ENCODE peak calls at places on chromosomes 5 and 9, in seven cellular contexts. One of them, this sample, is unnamed.

GRCh38 chr9:468766-469496 is 254.3 kb downstream of the DOCK8 start:
- DNase-seq in breast epithelium: no peak
- DNase-seq in GM03348: no peak
- DNase-seq in stimulated activated naive CD8-positive, alpha-beta T cell treated with anti-CD3 and anti-CD28 coated beads, Interleukin-15, Interleukin-2, amounts not matched to agents 100 U/mL and 50 U/mL, for 24 hours: no peak
- DNase-seq in hypothalamus: no peak
- DNase-seq in CD4-positive, alpha-beta T cell: no peak
- DNase-seq in GDM1: no peak
- DNase-seq in this sample: no peak

GRCh38 chr9:27679338-27679737 is 106.1 kb upstream of the C9orf72 start:
- DNase-seq in hypothalamus: no peak
- DNase-seq in breast epithelium: no peak
- DNase-seq in stimulated activated naive CD8-positive, alpha-beta T cell treated with anti-CD3 and anti-CD28 coated beads, Interleukin-15, Interleukin-2, amounts not matched to agents 100 U/mL and 50 U/mL, for 24 hours: no peak
- DNase-seq in GDM1: no peak
- DNase-seq in CD4-positive, alpha-beta T cell: no peak
- DNase-seq in GM03348: no peak
- DNase-seq in this sample: no peak

GRCh38 chr5:1116109-1116735 is 4.4 kb upstream of the SLC12A7 start:
- DNase-seq in CD4-positive, alpha-beta T cell: no peak
- DNase-seq in hypothalamus: no peak
- DNase-seq in stimulated activated naive CD8-positive, alpha-beta T cell treated with anti-CD3 and anti-CD28 coated beads, Interleukin-15, Interleukin-2, amounts not matched to agents 100 U/mL and 50 U/mL, for 24 hours: no peak
- DNase-seq in breast epithelium: no peak
- DNase-seq in GDM1: no peak
- DNase-seq in GM03348: no peak
- DNase-seq in this sample: no peak

GRCh38 chr5:144017631-144018030 is 152.8 kb downstream of the YIPF5 start:
- DNase-seq in GDM1: no peak
- DNase-seq in GM03348: no peak
- DNase-seq in breast epithelium: no peak
- DNase-seq in hypothalamus: no peak
- DNase-seq in stimulated activated naive CD8-positive, alpha-beta T cell treated with anti-CD3 and anti-CD28 coated beads, Interleukin-15, Interleukin-2, amounts not matched to agents 100 U/mL and 50 U/mL, for 24 hours: no peak
- DNase-seq in CD4-positive, alpha-beta T cell: no peak
- DNase-seq in this sample: peak; percentile 30

GRCh38 chr5:132775439-132776076 is 1.5 kb downstream of the SEPTIN8 start:
- DNase-seq in breast epithelium: no peak
- DNase-seq in hypothalamus: no peak
- DNase-seq in GDM1: no peak
- DNase-seq in stimulated activated naive CD8-positive, alpha-beta T cell treated with anti-CD3 and anti-CD28 coated beads, Interleukin-15, Interleukin-2, amounts not matched to agents 100 U/mL and 50 U/mL, for 24 hours: no peak
- DNase-seq in CD4-positive, alpha-beta T cell: no peak
- DNase-seq in GM03348: peak; percentile 24
- DNase-seq in this sample: peak; percentile 66

GRCh38 chr5:30505014-30505886 is 688.2 kb upstream of the CDH6 start:
- DNase-seq in GDM1: no peak
- DNase-seq in CD4-positive, alpha-beta T cell: no peak
- DNase-seq in hypothalamus: no peak
- DNase-seq in GM03348: no peak
- DNase-seq in stimulated activated naive CD8-positive, alpha-beta T cell treated with anti-CD3 and anti-CD28 coated beads, Interleukin-15, Interleukin-2, amounts not matched to agents 100 U/mL and 50 U/mL, for 24 hours: no peak
- DNase-seq in breast epithelium: no peak
- DNase-seq in this sample: no peak

GRCh38 chr5:113038714-113039113 is 62.1 kb downstream of the DCP2 start:
- DNase-seq in stimulated activated naive CD8-positive, alpha-beta T cell treated with anti-CD3 and anti-CD28 coated beads, Interleukin-15, Interleukin-2, amounts not matched to agents 100 U/mL and 50 U/mL, for 24 hours: no peak
- DNase-seq in GDM1: no peak
- DNase-seq in GM03348: peak; percentile 55
- DNase-seq in hypothalamus: no peak
- DNase-seq in breast epithelium: no peak
- DNase-seq in CD4-positive, alpha-beta T cell: no peak
- DNase-seq in this sample: no peak

GRCh38 chr9:34590376-34591090 is 1.0 kb upstream of the CNTFR start:
- DNase-seq in CD4-positive, alpha-beta T cell: no peak
- DNase-seq in stimulated activated naive CD8-positive, alpha-beta T cell treated with anti-CD3 and anti-CD28 coated beads, Interleukin-15, Interleukin-2, amounts not matched to agents 100 U/mL and 50 U/mL, for 24 hours: no peak
- DNase-seq in hypothalamus: no peak
- DNase-seq in GM03348: peak; percentile 39
- DNase-seq in GDM1: no peak
- DNase-seq in breast epithelium: no peak
- DNase-seq in this sample: no peak

GRCh38 chr9:86751207-86751606 is 196.1 kb downstream of the GAS1 start:
- DNase-seq in GDM1: no peak
- DNase-seq in CD4-positive, alpha-beta T cell: no peak
- DNase-seq in stimulated activated naive CD8-positive, alpha-beta T cell treated with anti-CD3 and anti-CD28 coated beads, Interleukin-15, Interleukin-2, amounts not matched to agents 100 U/mL and 50 U/mL, for 24 hours: no peak
- DNase-seq in hypothalamus: no peak
- DNase-seq in breast epithelium: no peak
- DNase-seq in GM03348: no peak
- DNase-seq in this sample: no peak

GRCh38 chr9:69155341-69156030 is 18.6 kb upstream of the TJP2 start:
- DNase-seq in stimulated activated naive CD8-positive, alpha-beta T cell treated with anti-CD3 and anti-CD28 coated beads, Interleukin-15, Interleukin-2, amounts not matched to agents 100 U/mL and 50 U/mL, for 24 hours: no peak
- DNase-seq in GDM1: no peak
- DNase-seq in GM03348: no peak
- DNase-seq in CD4-positive, alpha-beta T cell: no peak
- DNase-seq in breast epithelium: no peak
- DNase-seq in hypothalamus: no peak
- DNase-seq in this sample: no peak

GRCh38 chr5:92749943-92750342 is 831.1 kb downstream of the NR2F1-AS1 start:
- DNase-seq in GM03348: no peak
- DNase-seq in breast epithelium: no peak
- DNase-seq in hypothalamus: no peak
- DNase-seq in CD4-positive, alpha-beta T cell: no peak
- DNase-seq in stimulated activated naive CD8-positive, alpha-beta T cell treated with anti-CD3 and anti-CD28 coated beads, Interleukin-15, Interleukin-2, amounts not matched to agents 100 U/mL and 50 U/mL, for 24 hours: no peak
- DNase-seq in GDM1: no peak
- DNase-seq in this sample: peak; percentile 36

GRCh38 chr9:86434039-86434726 is 80.0 kb upstream of the TUT7 start:
- DNase-seq in stimulated activated naive CD8-positive, alpha-beta T cell treated with anti-CD3 and anti-CD28 coated beads, Interleukin-15, Interleukin-2, amounts not matched to agents 100 U/mL and 50 U/mL, for 24 hours: no peak
- DNase-seq in hypothalamus: no peak
- DNase-seq in GM03348: peak; percentile 80
- DNase-seq in CD4-positive, alpha-beta T cell: no peak
- DNase-seq in breast epithelium: peak; percentile 78
- DNase-seq in GDM1: no peak
- DNase-seq in this sample: peak; percentile 89

GRCh38 chr5:2036885-2037284 is 154.2 kb upstream of the IRX4 start:
- DNase-seq in GDM1: no peak
- DNase-seq in CD4-positive, alpha-beta T cell: no peak
- DNase-seq in stimulated activated naive CD8-positive, alpha-beta T cell treated with anti-CD3 and anti-CD28 coated beads, Interleukin-15, Interleukin-2, amounts not matched to agents 100 U/mL and 50 U/mL, for 24 hours: no peak
- DNase-seq in GM03348: no peak
- DNase-seq in breast epithelium: no peak
- DNase-seq in hypothalamus: no peak
- DNase-seq in this sample: no peak

GRCh38 chr9:101878734-101879133 is 140.3 kb upstream of the GRIN3A start:
- DNase-seq in breast epithelium: no peak
- DNase-seq in stimulated activated naive CD8-positive, alpha-beta T cell treated with anti-CD3 and anti-CD28 coated beads, Interleukin-15, Interleukin-2, amounts not matched to agents 100 U/mL and 50 U/mL, for 24 hours: no peak
- DNase-seq in GDM1: no peak
- DNase-seq in CD4-positive, alpha-beta T cell: no peak
- DNase-seq in GM03348: no peak
- DNase-seq in hypothalamus: no peak
- DNase-seq in this sample: no peak

GRCh38 chr5:38780950-38781349 is 64.9 kb upstream of the OSMR start:
- DNase-seq in breast epithelium: peak; percentile 67
- DNase-seq in hypothalamus: peak; percentile 18
- DNase-seq in CD4-positive, alpha-beta T cell: no peak
- DNase-seq in GM03348: peak; percentile 25
- DNase-seq in GDM1: no peak
- DNase-seq in stimulated activated naive CD8-positive, alpha-beta T cell treated with anti-CD3 and anti-CD28 coated beads, Interleukin-15, Interleukin-2, amounts not matched to agents 100 U/mL and 50 U/mL, for 24 hours: no peak
- DNase-seq in this sample: peak; percentile 67

GRCh38 chr9:6173914-6174313 is 41.7 kb upstream of the IL33 start:
- DNase-seq in hypothalamus: no peak
- DNase-seq in breast epithelium: no peak
- DNase-seq in GM03348: no peak
- DNase-seq in GDM1: no peak
- DNase-seq in CD4-positive, alpha-beta T cell: no peak
- DNase-seq in stimulated activated naive CD8-positive, alpha-beta T cell treated with anti-CD3 and anti-CD28 coated beads, Interleukin-15, Interleukin-2, amounts not matched to agents 100 U/mL and 50 U/mL, for 24 hours: no peak
- DNase-seq in this sample: no peak

GRCh38 chr5:173291722-173292658 is 36.2 kb downstream of the STC2 start:
- DNase-seq in CD4-positive, alpha-beta T cell: no peak
- DNase-seq in stimulated activated naive CD8-positive, alpha-beta T cell treated with anti-CD3 and anti-CD28 coated beads, Interleukin-15, Interleukin-2, amounts not matched to agents 100 U/mL and 50 U/mL, for 24 hours: no peak
- DNase-seq in GM03348: no peak
- DNase-seq in breast epithelium: peak; percentile 49
- DNase-seq in GDM1: no peak
- DNase-seq in hypothalamus: no peak
- DNase-seq in this sample: peak; percentile 28

GRCh38 chr9:89023788-89024187 is 32.5 kb downstream of the S1PR3 start:
- DNase-seq in CD4-positive, alpha-beta T cell: no peak
- DNase-seq in stimulated activated naive CD8-positive, alpha-beta T cell treated with anti-CD3 and anti-CD28 coated beads, Interleukin-15, Interleukin-2, amounts not matched to agents 100 U/mL and 50 U/mL, for 24 hours: no peak
- DNase-seq in breast epithelium: no peak
- DNase-seq in GDM1: no peak
- DNase-seq in hypothalamus: no peak
- DNase-seq in GM03348: no peak
- DNase-seq in this sample: no peak

GRCh38 chr5:173236531-173237501 is 1.8 kb upstream of the NKX2-5 start:
- DNase-seq in stimulated activated naive CD8-positive, alpha-beta T cell treated with anti-CD3 and anti-CD28 coated beads, Interleukin-15, Interleukin-2, amounts not matched to agents 100 U/mL and 50 U/mL, for 24 hours: no peak
- DNase-seq in breast epithelium: no peak
- DNase-seq in GDM1: no peak
- DNase-seq in CD4-positive, alpha-beta T cell: no peak
- DNase-seq in GM03348: no peak
- DNase-seq in hypothalamus: no peak
- DNase-seq in this sample: no peak

GRCh38 chr9:136090060-136090735 is 4.9 kb downstream of the NACC2 start:
- DNase-seq in breast epithelium: no peak
- DNase-seq in CD4-positive, alpha-beta T cell: no peak
- DNase-seq in stimulated activated naive CD8-positive, alpha-beta T cell treated with anti-CD3 and anti-CD28 coated beads, Interleukin-15, Interleukin-2, amounts not matched to agents 100 U/mL and 50 U/mL, for 24 hours: no peak
- DNase-seq in GM03348: no peak
- DNase-seq in GDM1: no peak
- DNase-seq in hypothalamus: no peak
- DNase-seq in this sample: no peak

GRCh38 chr5:150068472-150068871 is 17.9 kb downstream of the CSF1R start:
- DNase-seq in hypothalamus: no peak
- DNase-seq in CD4-positive, alpha-beta T cell: no peak
- DNase-seq in GDM1: no peak
- DNase-seq in GM03348: no peak
- DNase-seq in stimulated activated naive CD8-positive, alpha-beta T cell treated with anti-CD3 and anti-CD28 coated beads, Interleukin-15, Interleukin-2, amounts not matched to agents 100 U/mL and 50 U/mL, for 24 hours: no peak
- DNase-seq in breast epithelium: no peak
- DNase-seq in this sample: no peak

GRCh38 chr5:64163135-64163534 is 2.5 kb upstream of the RNF180 start:
- DNase-seq in hypothalamus: no peak
- DNase-seq in GM03348: no peak
- DNase-seq in CD4-positive, alpha-beta T cell: no peak
- DNase-seq in GDM1: no peak
- DNase-seq in breast epithelium: no peak
- DNase-seq in stimulated activated naive CD8-positive, alpha-beta T cell treated with anti-CD3 and anti-CD28 coated beads, Interleukin-15, Interleukin-2, amounts not matched to agents 100 U/mL and 50 U/mL, for 24 hours: no peak
- DNase-seq in this sample: no peak

GRCh38 chr5:147286296-147286695 is 51.5 kb downstream of the STK32A start:
- DNase-seq in stimulated activated naive CD8-positive, alpha-beta T cell treated with anti-CD3 and anti-CD28 coated beads, Interleukin-15, Interleukin-2, amounts not matched to agents 100 U/mL and 50 U/mL, for 24 hours: no peak
- DNase-seq in hypothalamus: no peak
- DNase-seq in CD4-positive, alpha-beta T cell: no peak
- DNase-seq in GDM1: no peak
- DNase-seq in breast epithelium: no peak
- DNase-seq in GM03348: no peak
- DNase-seq in this sample: no peak

GRCh38 chr9:126615791-126616447 is 2.2 kb downstream of the LMX1B start:
- DNase-seq in stimulated activated naive CD8-positive, alpha-beta T cell treated with anti-CD3 and anti-CD28 coated beads, Interleukin-15, Interleukin-2, amounts not matched to agents 100 U/mL and 50 U/mL, for 24 hours: no peak
- DNase-seq in breast epithelium: no peak
- DNase-seq in GM03348: no peak
- DNase-seq in CD4-positive, alpha-beta T cell: no peak
- DNase-seq in hypothalamus: no peak
- DNase-seq in GDM1: no peak
- DNase-seq in this sample: no peak

GRCh38 chr9:70049236-70049635 is 5.6 kb downstream of the MAMDC2 start:
- DNase-seq in GDM1: no peak
- DNase-seq in hypothalamus: no peak
- DNase-seq in stimulated activated naive CD8-positive, alpha-beta T cell treated with anti-CD3 and anti-CD28 coated beads, Interleukin-15, Interleukin-2, amounts not matched to agents 100 U/mL and 50 U/mL, for 24 hours: no peak
- DNase-seq in breast epithelium: peak; percentile 84
- DNase-seq in GM03348: peak; percentile 60
- DNase-seq in CD4-positive, alpha-beta T cell: no peak
- DNase-seq in this sample: peak; percentile 85

GRCh38 chr5:146041180-146041789 is 64.1 kb downstream of the PLAC8L1 start:
- DNase-seq in breast epithelium: no peak
- DNase-seq in stimulated activated naive CD8-positive, alpha-beta T cell treated with anti-CD3 and anti-CD28 coated beads, Interleukin-15, Interleukin-2, amounts not matched to agents 100 U/mL and 50 U/mL, for 24 hours: no peak
- DNase-seq in CD4-positive, alpha-beta T cell: no peak
- DNase-seq in GM03348: peak; percentile 29
- DNase-seq in hypothalamus: no peak
- DNase-seq in GDM1: no peak
- DNase-seq in this sample: peak; percentile 20

GRCh38 chr5:173535976-173536639 is 80.3 kb downstream of the BOD1 start:
- DNase-seq in stimulated activated naive CD8-positive, alpha-beta T cell treated with anti-CD3 and anti-CD28 coated beads, Interleukin-15, Interleukin-2, amounts not matched to agents 100 U/mL and 50 U/mL, for 24 hours: no peak
- DNase-seq in GDM1: no peak
- DNase-seq in GM03348: no peak
- DNase-seq in CD4-positive, alpha-beta T cell: no peak
- DNase-seq in hypothalamus: no peak
- DNase-seq in breast epithelium: no peak
- DNase-seq in this sample: no peak

GRCh38 chr9:5442400-5443011 is 4.8 kb upstream of the PLGRKT start:
- DNase-seq in hypothalamus: no peak
- DNase-seq in stimulated activated naive CD8-positive, alpha-beta T cell treated with anti-CD3 and anti-CD28 coated beads, Interleukin-15, Interleukin-2, amounts not matched to agents 100 U/mL and 50 U/mL, for 24 hours: peak; percentile 49
- DNase-seq in GDM1: no peak
- DNase-seq in CD4-positive, alpha-beta T cell: no peak
- DNase-seq in GM03348: peak; percentile 48
- DNase-seq in breast epithelium: no peak
- DNase-seq in this sample: peak; percentile 69

GRCh38 chr5:746258-746761 is 38.2 kb downstream of the ZDHHC11B start:
- DNase-seq in CD4-positive, alpha-beta T cell: no peak
- DNase-seq in GM03348: no peak
- DNase-seq in GDM1: no peak
- DNase-seq in stimulated activated naive CD8-positive, alpha-beta T cell treated with anti-CD3 and anti-CD28 coated beads, Interleukin-15, Interleukin-2, amounts not matched to agents 100 U/mL and 50 U/mL, for 24 hours: no peak
- DNase-seq in hypothalamus: no peak
- DNase-seq in breast epithelium: no peak
- DNase-seq in this sample: no peak

GRCh38 chr5:36701085-36701691 is 94.8 kb downstream of the SLC1A3 start:
- DNase-seq in GDM1: no peak
- DNase-seq in hypothalamus: no peak
- DNase-seq in GM03348: no peak
- DNase-seq in CD4-positive, alpha-beta T cell: no peak
- DNase-seq in stimulated activated naive CD8-positive, alpha-beta T cell treated with anti-CD3 and anti-CD28 coated beads, Interleukin-15, Interleukin-2, amounts not matched to agents 100 U/mL and 50 U/mL, for 24 hours: no peak
- DNase-seq in breast epithelium: no peak
- DNase-seq in this sample: no peak

GRCh38 chr5:757931-758697 is 26.4 kb downstream of the ZDHHC11B start:
- DNase-seq in GM03348: peak; percentile 8
- DNase-seq in stimulated activated naive CD8-positive, alpha-beta T cell treated with anti-CD3 and anti-CD28 coated beads, Interleukin-15, Interleukin-2, amounts not matched to agents 100 U/mL and 50 U/mL, for 24 hours: no peak
- DNase-seq in breast epithelium: peak; percentile 34
- DNase-seq in GDM1: no peak
- DNase-seq in CD4-positive, alpha-beta T cell: peak; percentile 31
- DNase-seq in hypothalamus: no peak
- DNase-seq in this sample: no peak

GRCh38 chr5:68839019-68839552 is 254.7 kb upstream of the SLC30A5 start:
- DNase-seq in GM03348: no peak
- DNase-seq in hypothalamus: no peak
- DNase-seq in stimulated activated naive CD8-positive, alpha-beta T cell treated with anti-CD3 and anti-CD28 coated beads, Interleukin-15, Interleukin-2, amounts not matched to agents 100 U/mL and 50 U/mL, for 24 hours: no peak
- DNase-seq in GDM1: no peak
- DNase-seq in breast epithelium: peak; percentile 60
- DNase-seq in CD4-positive, alpha-beta T cell: no peak
- DNase-seq in this sample: peak; percentile 96

GRCh38 chr5:178227138-178227659 is 5.4 kb downstream of the PHYKPL start:
- DNase-seq in stimulated activated naive CD8-positive, alpha-beta T cell treated with anti-CD3 and anti-CD28 coated beads, Interleukin-15, Interleukin-2, amounts not matched to agents 100 U/mL and 50 U/mL, for 24 hours: no peak
- DNase-seq in GM03348: no peak
- DNase-seq in hypothalamus: no peak
- DNase-seq in GDM1: no peak
- DNase-seq in breast epithelium: no peak
- DNase-seq in CD4-positive, alpha-beta T cell: no peak
- DNase-seq in this sample: no peak

GRCh38 chr5:37495668-37496067 is 116.5 kb downstream of the WDR70 start:
- DNase-seq in stimulated activated naive CD8-positive, alpha-beta T cell treated with anti-CD3 and anti-CD28 coated beads, Interleukin-15, Interleukin-2, amounts not matched to agents 100 U/mL and 50 U/mL, for 24 hours: no peak
- DNase-seq in CD4-positive, alpha-beta T cell: no peak
- DNase-seq in breast epithelium: no peak
- DNase-seq in GDM1: no peak
- DNase-seq in GM03348: peak; percentile 58
- DNase-seq in hypothalamus: no peak
- DNase-seq in this sample: peak; percentile 41

GRCh38 chr9:135294826-135295225 is 184.8 kb upstream of the PPP1R26 start:
- DNase-seq in breast epithelium: no peak
- DNase-seq in CD4-positive, alpha-beta T cell: no peak
- DNase-seq in GDM1: no peak
- DNase-seq in hypothalamus: no peak
- DNase-seq in stimulated activated naive CD8-positive, alpha-beta T cell treated with anti-CD3 and anti-CD28 coated beads, Interleukin-15, Interleukin-2, amounts not matched to agents 100 U/mL and 50 U/mL, for 24 hours: no peak
- DNase-seq in GM03348: no peak
- DNase-seq in this sample: no peak

GRCh38 chr5:110968246-110969005 is 103.1 kb upstream of the TSLP start:
- DNase-seq in hypothalamus: no peak
- DNase-seq in CD4-positive, alpha-beta T cell: no peak
- DNase-seq in GDM1: no peak
- DNase-seq in stimulated activated naive CD8-positive, alpha-beta T cell treated with anti-CD3 and anti-CD28 coated beads, Interleukin-15, Interleukin-2, amounts not matched to agents 100 U/mL and 50 U/mL, for 24 hours: no peak
- DNase-seq in breast epithelium: no peak
- DNase-seq in GM03348: no peak
- DNase-seq in this sample: peak; percentile 26

GRCh38 chr5:15627647-15628046 is 127.7 kb downstream of the FBXL7 start:
- DNase-seq in GM03348: no peak
- DNase-seq in stimulated activated naive CD8-positive, alpha-beta T cell treated with anti-CD3 and anti-CD28 coated beads, Interleukin-15, Interleukin-2, amounts not matched to agents 100 U/mL and 50 U/mL, for 24 hours: no peak
- DNase-seq in hypothalamus: no peak
- DNase-seq in CD4-positive, alpha-beta T cell: no peak
- DNase-seq in breast epithelium: no peak
- DNase-seq in GDM1: no peak
- DNase-seq in this sample: no peak